ENCODE peak calls at places on chromosomes 7 and 10, in five cellular contexts. T is skeletal muscle cell, S is OCI-LY7, F is AG04450, R is GM04503. Z is an unnamed sample.

GRCh38 chr10:127020260-127020659 is 115.0 kb downstream of the DOCK1 start:
- DNase-seq in T (no peak), S (no peak), F (no peak), R (no peak), Z (no peak)

GRCh38 chr10:110411047-110411410 is 86.7 kb upstream of the DUSP5 start:
- DNase-seq in T (no peak), S (no peak), F (no peak), R (no peak), Z (no peak)

GRCh38 chr7:30984359-30985107 is 20.8 kb downstream of the GHRHR start:
- DNase-seq in T (no peak), S (no peak), F (no peak), R (no peak), Z (no peak)

GRCh38 chr7:37942934-37943610 is 22.6 kb downstream of the EPDR1 start:
- DNase-seq in T (peak), S (no peak), F (no peak), R (no peak), Z (no peak)

GRCh38 chr10:22710139-22710745 is 4.1 kb downstream of the PIP4K2A start:
- DNase-seq in T (no peak), S (no peak), F (no peak), R (no peak), Z (no peak)

GRCh38 chr7:128165927-128166420 is 75.1 kb upstream of the LEP start:
- DNase-seq in T (no peak), S (no peak), F (no peak), R (no peak), Z (no peak)

GRCh38 chr10:28850784-28851183 is 173.5 kb downstream of the BAMBI start:
- DNase-seq in T (no peak), S (no peak), F (no peak), R (no peak), Z (no peak)

GRCh38 chr10:105797234-105797890 is 1156.3 kb downstream of the SORCS3 start:
- DNase-seq in T (peak), S (peak), F (no peak), R (no peak), Z (no peak)

GRCh38 chr7:84194484-84195260 is at the start of gene SEMA3A:
- DNase-seq in T (peak), S (no peak), F (peak), R (peak), Z (no peak)

GRCh38 chr10:1128649-1129048 is 72.5 kb downstream of the WDR37 start:
- DNase-seq in T (no peak), S (no peak), F (no peak), R (no peak), Z (no peak)

GRCh38 chr10:100997364-100998182 is 2.0 kb upstream of the LZTS2 start:
- DNase-seq in T (peak), S (peak), F (no peak), R (no peak), Z (no peak)

GRCh38 chr10:79627075-79627474 is 16.3 kb downstream of the SFTPA1 start:
- DNase-seq in T (no peak), S (no peak), F (no peak), R (no peak), Z (no peak)

GRCh38 chr7:92732451-92733036 is 103.8 kb downstream of the CDK6 start:
- DNase-seq in T (no peak), S (no peak), F (no peak), R (no peak), Z (no peak)

GRCh38 chr7:31373337-31374289 is 33.1 kb upstream of the NEUROD6 start:
- DNase-seq in T (peak), S (peak), F (no peak), R (peak), Z (no peak)

GRCh38 chr7:151018421-151019129 is 5.7 kb downstream of the ATG9B start:
- DNase-seq in T (peak), S (no peak), F (no peak), R (no peak), Z (no peak)

GRCh38 chr10:93630609-93631320 is 18.4 kb downstream of the PDE6C start:
- DNase-seq in T (no peak), S (no peak), F (no peak), R (no peak), Z (no peak)

GRCh38 chr7:108407674-108408073 is 48.6 kb downstream of the NRCAM start:
- DNase-seq in T (no peak), S (no peak), F (no peak), R (no peak), Z (no peak)

GRCh38 chr7:50262916-50263690 is 41.4 kb upstream of the IKZF1 start:
- DNase-seq in T (no peak), S (peak), F (no peak), R (no peak), Z (no peak)

GRCh38 chr10:94279835-94280709 is 82.7 kb downstream of the NOC3L start:
- DNase-seq in T (no peak), S (peak), F (no peak), R (no peak), Z (no peak)

GRCh38 chr10:95517536-95518454 is 43.4 kb downstream of the SORBS1 start:
- DNase-seq in T (no peak), S (no peak), F (no peak), R (no peak), Z (no peak)

GRCh38 chr7:23981314-23981713 is 271.3 kb downstream of the STK31 start:
- DNase-seq in T (no peak), S (no peak), F (no peak), R (no peak), Z (no peak)

GRCh38 chr10:32065871-32066270 is 9.6 kb upstream of the KIF5B start:
- DNase-seq in T (peak), S (no peak), F (no peak), R (no peak), Z (no peak)

GRCh38 chr10:125123363-125124113 is 36.8 kb downstream of the CTBP2 start:
- DNase-seq in T (peak), S (no peak), F (no peak), R (no peak), Z (no peak)

GRCh38 chr10:78831457-78831856 is 237.3 kb upstream of the ZMIZ1 start:
- DNase-seq in T (no peak), S (no peak), F (no peak), R (no peak), Z (no peak)

GRCh38 chr7:67618569-67619543 is 622.2 kb downstream of the TYW1 start:
- DNase-seq in T (no peak), S (no peak), F (no peak), R (no peak), Z (no peak)

GRCh38 chr10:113221756-113222168 is 271.7 kb downstream of the TCF7L2 start:
- DNase-seq in T (no peak), S (no peak), F (no peak), R (no peak), Z (no peak)

GRCh38 chr10:25028711-25029110 is 12.3 kb downstream of the THNSL1 start:
- DNase-seq in T (no peak), S (no peak), F (no peak), R (no peak), Z (no peak)

GRCh38 chr10:85599081-85599480 is 767.5 kb downstream of the GRID1 start:
- DNase-seq in T (no peak), S (no peak), F (no peak), R (no peak), Z (no peak)

GRCh38 chr7:102122026-102122425 is 164.6 kb upstream of the SH2B2 start:
- DNase-seq in T (no peak), S (peak), F (no peak), R (no peak), Z (peak)

GRCh38 chr7:2165610-2166594 is 66.8 kb downstream of the MAD1L1 start:
- DNase-seq in T (no peak), S (peak), F (no peak), R (no peak), Z (no peak)

GRCh38 chr10:71263376-71263775 is 51.0 kb downstream of the UNC5B start:
- DNase-seq in T (no peak), S (no peak), F (no peak), R (no peak), Z (no peak)

GRCh38 chr10:111933937-111934336 is 249.6 kb downstream of the GPAM start:
- DNase-seq in T (no peak), S (no peak), F (no peak), R (no peak), Z (no peak)

GRCh38 chr7:41027428-41028115 is 675.3 kb downstream of the INHBA start:
- DNase-seq in T (peak), S (no peak), F (peak), R (peak), Z (peak)

GRCh38 chr10:31622993-31623392 is 304.0 kb downstream of the ZEB1 start:
- DNase-seq in T (peak), S (no peak), F (no peak), R (peak), Z (peak)

GRCh38 chr10:5935628-5936027 is 41.7 kb downstream of the IL15RA start:
- DNase-seq in T (no peak), S (no peak), F (no peak), R (no peak), Z (no peak)

Z was measured in BJ.